ENCODE peak calls at places on chromosomes 13 and 19, in five cellular contexts. F, E, V, S and Z are unnamed samples.

GRCh38 chr13:82627183-82627582 is 1255.1 kb downstream of the SLITRK1 start:
- DNase-seq in F (no peak), V (no peak), S (peak), E (no peak), Z (no peak)

GRCh38 chr19:409515-410242 is 732 bp upstream of the C2CD4C start:
- DNase-seq in E (no peak), F (peak), S (no peak), V (no peak), Z (no peak)

GRCh38 chr13:98422046-98422445 is 154.9 kb downstream of the STK24 start:
- DNase-seq in F (no peak), S (no peak), V (no peak), E (no peak), Z (no peak)

GRCh38 chr19:33448159-33448516 is 73.5 kb downstream of the PEPD start:
- DNase-seq in S (no peak), V (no peak), F (no peak), E (no peak), Z (no peak)

GRCh38 chr19:58196911-58197616 is 14.2 kb downstream of the ZNF274 start:
- DNase-seq in S (peak), V (no peak), E (no peak), F (no peak), Z (no peak)

GRCh38 chr13:74134777-74135305 is 637 bp upstream of the KLF12 start:
- DNase-seq in S (no peak), F (peak), V (no peak), E (peak), Z (no peak)

GRCh38 chr13:79679334-79679733 is 198.4 kb downstream of the NDFIP2 start:
- DNase-seq in E (peak), F (peak), V (peak), S (peak), Z (peak)

GRCh38 chr13:30192320-30193093 is 114.8 kb downstream of the KATNAL1 start:
- DNase-seq in E (no peak), V (no peak), S (no peak), F (no peak), Z (no peak)

GRCh38 chr13:47865883-47866282 is 135.2 kb downstream of the SUCLA2 start:
- DNase-seq in E (no peak), S (no peak), F (no peak), V (no peak), Z (no peak)

GRCh38 chr13:25478186-25478585 is 106.4 kb downstream of the ATP8A2 start:
- DNase-seq in V (no peak), S (no peak), E (no peak), F (no peak), Z (no peak)

GRCh38 chr19:14135985-14136508 is 342 bp downstream of the ASF1B start:
- DNase-seq in S (no peak), F (peak), V (no peak), E (no peak), Z (peak)

GRCh38 chr19:1275976-1276619 is 768 bp downstream of the FAM174C start:
- DNase-seq in E (no peak), F (no peak), V (no peak), S (no peak), Z (no peak)

GRCh38 chr19:19171821-19172532 is 1.9 kb upstream of the MEF2B start:
- DNase-seq in S (no peak), E (no peak), F (peak), V (no peak), Z (peak)

GRCh38 chr13:98326274-98326673 is 149.2 kb upstream of the RNF113B start:
- DNase-seq in F (no peak), E (no peak), S (no peak), V (no peak), Z (no peak)

GRCh38 chr19:31352782-31353651 is 3.8 kb upstream of the TSHZ3 start:
- DNase-seq in S (no peak), E (no peak), V (no peak), F (peak), Z (no peak)

GRCh38 chr19:9531933-9532332 is 6.5 kb downstream of the ZNF426 start:
- DNase-seq in V (no peak), S (peak), E (no peak), F (no peak), Z (no peak)

GRCh38 chr13:73174521-73175010 is 115.8 kb downstream of the KLF5 start:
- DNase-seq in S (no peak), V (no peak), E (no peak), F (no peak), Z (no peak)

GRCh38 chr13:44648392-44649117 is 72.4 kb upstream of the TSC22D1 start:
- DNase-seq in V (peak), S (no peak), E (no peak), F (peak), Z (peak)

GRCh38 chr19:11418518-11419506 is at the start of gene RGL3:
- DNase-seq in E (peak), V (no peak), S (no peak), F (no peak), Z (peak)

GRCh38 chr19:39679056-39679790 is 23.5 kb downstream of the LGALS16 start:
- DNase-seq in F (peak), V (no peak), E (no peak), S (no peak), Z (peak)

GRCh38 chr13:51781246-51782022 is 22.5 kb downstream of the DHRS12 start:
- DNase-seq in S (no peak), V (peak), E (no peak), F (no peak), Z (peak)

GRCh38 chr13:75365724-75366173 is 116.2 kb downstream of the TBC1D4 start:
- DNase-seq in F (peak), V (peak), E (no peak), S (peak), Z (peak)

GRCh38 chr19:33508009-33508408 is 13.6 kb downstream of the PEPD start:
- DNase-seq in E (no peak), S (no peak), F (no peak), V (no peak), Z (no peak)

GRCh38 chr13:79528759-79529191 is 47.8 kb downstream of the NDFIP2 start:
- DNase-seq in V (no peak), F (no peak), S (peak), E (no peak), Z (no peak)

GRCh38 chr19:13033819-13034611 is 38.7 kb downstream of the NFIX start:
- DNase-seq in S (peak), F (peak), E (peak), V (peak), Z (peak)

GRCh38 chr13:105202384-105202783 is 1333.1 kb downstream of the EFNB2 start:
- DNase-seq in S (no peak), E (no peak), V (peak), F (peak), Z (no peak)

GRCh38 chr19:41887711-41888382 is 4.9 kb downstream of the ARHGEF1 start:
- DNase-seq in V (peak), S (peak), F (peak), E (peak), Z (peak)

GRCh38 chr13:60312851-60313505 is 84.0 kb upstream of the TDRD3 start:
- DNase-seq in F (no peak), S (no peak), E (no peak), V (no peak), Z (no peak)

GRCh38 chr19:15397782-15398181 is 18.2 kb upstream of the AKAP8 start:
- DNase-seq in F (no peak), E (no peak), V (no peak), S (no peak), Z (no peak)

GRCh38 chr13:106036870-106037269 is 498.6 kb downstream of the EFNB2 start:
- DNase-seq in S (no peak), V (peak), F (no peak), E (peak), Z (no peak)

GRCh38 chr13:19959141-19959830 is 759 bp downstream of the ZMYM2 start:
- DNase-seq in E (peak), F (peak), S (peak), V (peak), Z (peak)
- TF ChIP-seq CTCF in E (peak), F (no peak), S (no peak), V (no peak), Z (peak)

GRCh38 chr19:37738371-37738770 is 18.8 kb upstream of the ZNF607 start:
- DNase-seq in E (no peak), S (no peak), V (no peak), F (no peak), Z (no peak)
- TF ChIP-seq CTCF in E (no peak), S (no peak), V (no peak), F (no peak), Z (no peak)

GRCh38 chr19:4206818-4207484 is 22.4 kb upstream of the EBI3 start:
- DNase-seq in S (peak), V (peak), F (no peak), E (peak), Z (no peak)

GRCh38 chr19:4213116-4213515 is 16.2 kb upstream of the EBI3 start:
- DNase-seq in E (no peak), V (no peak), F (no peak), S (no peak), Z (no peak)

GRCh38 chr19:4210166-4210731 is 19.1 kb upstream of the EBI3 start:
- DNase-seq in S (no peak), E (no peak), F (no peak), V (no peak), Z (no peak)

DNA sequence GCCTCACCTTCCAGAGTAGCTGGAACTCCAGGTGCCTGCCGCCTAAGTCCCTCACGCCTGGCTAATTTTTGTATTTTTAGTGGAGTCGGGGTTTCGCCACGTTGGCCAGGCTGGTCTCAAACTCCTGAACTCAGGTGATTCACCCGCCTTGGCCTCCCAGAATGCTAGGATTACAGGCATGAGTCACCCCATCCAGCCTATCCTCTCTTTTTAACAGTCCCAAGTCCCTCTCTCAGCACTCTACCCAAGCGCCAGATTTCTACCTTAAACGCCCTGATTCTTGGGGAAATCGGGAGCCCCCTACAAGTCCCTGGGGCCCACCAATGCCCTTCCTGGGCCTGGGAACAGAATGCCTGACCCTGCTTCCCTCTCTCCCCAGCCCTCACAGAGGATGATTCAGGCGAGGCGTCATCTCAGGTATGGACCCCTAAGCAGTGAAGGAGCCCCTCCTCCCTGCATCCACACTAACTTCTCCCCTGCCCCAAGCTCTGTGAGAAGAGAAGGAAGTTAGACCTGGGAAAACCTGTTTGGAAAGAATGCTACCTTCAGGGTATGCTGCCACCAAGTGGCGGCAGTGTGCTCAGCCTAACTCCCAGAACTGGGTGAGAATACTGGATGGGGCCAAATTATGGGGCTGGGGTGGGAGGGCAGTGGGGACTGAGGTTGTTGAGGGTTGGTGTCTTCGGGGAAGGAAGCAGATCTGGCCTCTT is 20.8 kb upstream of the EBI3 start:
- DNase-seq in F (peak), E (peak), V (peak), S (peak), Z (peak)
- TF ChIP-seq CTCF in F (peak), E (peak), V (peak), S (peak), Z (peak)

GRCh38 chr13:50268500-50268899 is 253.3 kb downstream of the KCNRG start:
- DNase-seq in E (no peak), S (no peak), V (no peak), F (no peak), Z (no peak)
- TF ChIP-seq CTCF in E (no peak), S (peak), V (peak), F (no peak), Z (no peak)